ENCODE peak calls at places on chromosomes 3 and 15, in seven cellular contexts. Z is hypothalamus, A is activated T-helper 1 cell treated with Interleukin-2 at 50 U/mL for 16 hours, N is PC-3, H is pons, G is fibroblast of lung, B is memory B cell. O is an unnamed sample.

GRCh38 chr15:77181305-77182074 is 110.6 kb upstream of the TSPAN3 start:
- DNase-seq in N (no peak), Z (no peak), B (peak), G (no peak), H (no peak), A (no peak), O (no peak)

GRCh38 chr15:41891946-41892345 is 1.9 kb downstream of the SPTBN5 start:
- DNase-seq in H (no peak), Z (no peak), B (no peak), G (no peak), A (no peak), N (no peak), O (no peak)

GRCh38 chr15:98375513-98376360 is 272.6 kb upstream of the IGF1R start:
- DNase-seq in H (no peak), N (no peak), B (no peak), A (no peak), G (no peak), Z (no peak), O (no peak)

GRCh38 chr3:141816958-141817357 is 53.8 kb downstream of the GRK7 start:
- DNase-seq in G (peak), H (no peak), Z (no peak), B (no peak), A (no peak), N (no peak), O (no peak)

GRCh38 chr15:59991919-59992318 is 12.2 kb upstream of the FOXB1 start:
- DNase-seq in B (no peak), N (no peak), G (no peak), Z (no peak), H (no peak), A (no peak), O (no peak)

GRCh38 chr3:193938613-193939012 is 197.3 kb upstream of the HES1 start:
- DNase-seq in B (no peak), A (no peak), G (no peak), H (no peak), N (no peak), Z (no peak), O (no peak)

GRCh38 chr3:16084887-16085286 is 89.6 kb upstream of the GALNT15 start:
- DNase-seq in N (peak), H (no peak), G (no peak), Z (no peak), B (no peak), A (no peak), O (no peak)

GRCh38 chr3:64170270-64170669 is 55.0 kb downstream of the PRICKLE2 start:
- DNase-seq in Z (no peak), A (no peak), H (no peak), B (no peak), G (no peak), N (peak), O (no peak)

GRCh38 chr3:13229291-13229949 is 156.2 kb upstream of the IQSEC1 start:
- DNase-seq in Z (no peak), N (peak), B (no peak), A (no peak), H (no peak), G (peak), O (no peak)

GRCh38 chr3:58241321-58242044 is 3.9 kb downstream of the ABHD6 start:
- DNase-seq in Z (no peak), N (no peak), B (no peak), A (no peak), G (no peak), H (no peak), O (no peak)

GRCh38 chr3:159989973-159990846 is 1.6 kb downstream of the IL12A start:
- DNase-seq in N (no peak), G (no peak), Z (no peak), A (no peak), B (no peak), H (no peak), O (no peak)

GRCh38 chr3:152391671-152392070 is 122.9 kb downstream of the MBNL1 start:
- DNase-seq in A (no peak), H (no peak), G (no peak), Z (no peak), B (no peak), N (no peak), O (no peak)

GRCh38 chr3:189907803-189908202 is 212.9 kb downstream of the P3H2 start:
- DNase-seq in B (no peak), N (peak), G (no peak), A (no peak), Z (no peak), H (no peak), O (no peak)

GRCh38 chr3:197003461-197004385 is 25.9 kb downstream of the MELTF start:
- DNase-seq in B (no peak), H (no peak), Z (no peak), G (peak), N (peak), A (no peak), O (no peak)

GRCh38 chr15:75065851-75066509 is 42.6 kb downstream of the PPCDC start:
- DNase-seq in Z (no peak), G (no peak), H (no peak), B (no peak), N (peak), A (no peak), O (no peak)

GRCh38 chr3:39505866-39506738 is 38.6 kb downstream of the MOBP start:
- DNase-seq in H (no peak), N (no peak), Z (no peak), G (no peak), B (no peak), A (no peak), O (no peak)

GRCh38 chr3:30720586-30721313 is 114.3 kb downstream of the TGFBR2 start:
- DNase-seq in B (no peak), N (peak), A (no peak), Z (no peak), H (no peak), G (peak), O (no peak)

GRCh38 chr15:65100427-65100826 is 14.6 kb downstream of the UBAP1L start:
- DNase-seq in A (no peak), H (no peak), B (no peak), Z (no peak), G (no peak), N (no peak), O (no peak)

GRCh38 chr3:127803619-127804018 is 18.7 kb downstream of the MGLL start:
- DNase-seq in A (no peak), B (no peak), N (peak), G (peak), Z (no peak), H (no peak), O (no peak)

GRCh38 chr3:155748611-155749365 is 3.9 kb upstream of the PLCH1 start:
- DNase-seq in H (no peak), N (peak), G (no peak), A (no peak), Z (no peak), B (no peak), O (no peak)

GRCh38 chr15:30919877-30920550 is 16.3 kb downstream of the FAN1 start:
- DNase-seq in Z (no peak), A (no peak), B (no peak), G (no peak), N (no peak), H (no peak), O (no peak)

GRCh38 chr3:52779011-52779410 is 1.6 kb downstream of the ITIH1 start:
- DNase-seq in H (no peak), A (no peak), Z (no peak), B (no peak), G (no peak), N (no peak), O (no peak)

GRCh38 chr3:45553469-45553974 is 41.0 kb upstream of the LIMD1 start:
- DNase-seq in H (peak), Z (no peak), B (no peak), A (no peak), G (peak), N (peak), O (no peak)

GRCh38 chr3:128698211-128699011 is 27.6 kb upstream of the RAB7A start:
- DNase-seq in Z (no peak), A (no peak), N (peak), G (no peak), B (peak), H (no peak), O (peak)